ENCODE peak calls at places on chromosomes 11 and 22, in six cellular contexts. Q, W, P, N, R and D are unnamed samples.

GRCh38 chr22:45551310-45552016 is 48.8 kb downstream of the FBLN1 start:
- DNase-seq in R (no peak), W (no peak), N (peak), Q (no peak), P (no peak), D (peak)

GRCh38 chr11:129992161-129992944 is 10.3 kb downstream of the PRDM10 start:
- DNase-seq in Q (peak), N (peak), R (peak), P (peak), W (no peak), D (no peak)

GRCh38 chr11:43942651-43943356 is 367 bp downstream of the C11orf96 start:
- DNase-seq in N (no peak), W (no peak), Q (no peak), R (no peak), P (peak), D (no peak)

GRCh38 chr11:32056445-32056844 is 34.4 kb upstream of the RCN1 start:
- DNase-seq in P (no peak), R (no peak), N (no peak), Q (peak), W (no peak), D (no peak)

GRCh38 chr22:35310556-35311550 is 11.2 kb downstream of the TOM1 start:
- DNase-seq in P (no peak), Q (no peak), N (no peak), R (no peak), W (peak), D (no peak)

GRCh38 chr11:3015796-3016195 is 23.7 kb upstream of the NAP1L4 start:
- DNase-seq in N (no peak), R (no peak), Q (no peak), W (no peak), P (no peak), D (no peak)

GRCh38 chr11:111601979-111602864 is at the start of gene SIK2:
- DNase-seq in W (peak), P (peak), Q (peak), R (peak), N (peak), D (peak)

GRCh38 chr11:13889566-13890214 is 72.8 kb upstream of the SPON1 start:
- DNase-seq in P (no peak), N (no peak), W (no peak), R (no peak), Q (no peak), D (no peak)

GRCh38 chr11:79081441-79082124 is 359.2 kb downstream of the TENM4 start:
- DNase-seq in W (no peak), R (no peak), P (no peak), N (no peak), Q (no peak), D (peak)

GRCh38 chr11:114610984-114611944 is 15.7 kb upstream of the NXPE4 start:
- DNase-seq in P (no peak), Q (no peak), R (no peak), N (no peak), W (no peak), D (no peak)

GRCh38 chr11:2313051-2313951 is 11.5 kb downstream of the TSPAN32 start:
- DNase-seq in P (no peak), R (no peak), N (no peak), Q (no peak), W (no peak), D (no peak)

GRCh38 chr11:71432761-71433647 is 15.2 kb downstream of the DHCR7 start:
- DNase-seq in R (no peak), N (no peak), W (no peak), Q (no peak), P (no peak), D (peak)
- H3K27ac ChIP-seq in R (no peak), N (no peak), W (no peak), Q (no peak), P (no peak), D (peak)

GRCh38 chr11:119067371-119068222 is at the start of gene VPS11:
- DNase-seq in Q (peak), P (peak), N (peak), W (peak), R (peak), D (peak)
- H3K27ac ChIP-seq in Q (peak), P (peak), N (peak), W (peak), R (peak), D (peak)

DNA sequence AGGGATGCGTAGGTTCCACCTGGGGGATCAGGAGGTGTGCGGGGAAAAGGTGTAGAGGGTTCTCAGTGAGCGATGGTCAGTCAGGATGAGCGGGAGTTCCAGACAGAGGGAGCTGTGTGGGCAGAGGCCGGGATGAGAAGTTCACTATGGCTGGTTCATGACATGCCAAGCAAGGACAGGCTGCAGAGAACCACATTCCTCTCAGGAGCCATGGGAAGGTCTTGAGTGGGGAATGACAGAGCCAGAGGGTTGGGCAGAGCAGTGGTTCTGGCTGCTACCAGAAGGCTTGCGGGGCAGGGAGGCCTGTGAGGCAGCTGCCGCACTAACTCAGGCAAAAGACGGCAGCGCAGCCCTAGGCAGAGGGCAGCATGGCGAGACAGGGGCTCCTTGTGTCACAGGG is 66.1 kb downstream of the SCUBE1 start:
- DNase-seq in Q (no peak), N (no peak), W (no peak), P (no peak), R (no peak), D (no peak)
- H3K27ac ChIP-seq in Q (no peak), N (no peak), W (no peak), P (no peak), R (no peak), D (no peak)

GRCh38 chr22:44031111-44031963 is 7.2 kb downstream of the PARVB start:
- DNase-seq in N (no peak), P (no peak), R (no peak), W (no peak), Q (no peak), D (no peak)

GRCh38 chr22:44033287-44033686 is 9.2 kb downstream of the PARVB start:
- DNase-seq in W (no peak), R (no peak), Q (no peak), P (no peak), N (no peak), D (no peak)

GRCh38 chr22:44032126-44032730 is 8.1 kb downstream of the PARVB start:
- DNase-seq in P (no peak), R (no peak), W (no peak), N (no peak), Q (no peak), D (no peak)

GRCh38 chr22:44030702-44031082 is 6.6 kb downstream of the PARVB start:
- DNase-seq in R (no peak), P (no peak), N (no peak), Q (no peak), W (no peak), D (no peak)

DNA sequence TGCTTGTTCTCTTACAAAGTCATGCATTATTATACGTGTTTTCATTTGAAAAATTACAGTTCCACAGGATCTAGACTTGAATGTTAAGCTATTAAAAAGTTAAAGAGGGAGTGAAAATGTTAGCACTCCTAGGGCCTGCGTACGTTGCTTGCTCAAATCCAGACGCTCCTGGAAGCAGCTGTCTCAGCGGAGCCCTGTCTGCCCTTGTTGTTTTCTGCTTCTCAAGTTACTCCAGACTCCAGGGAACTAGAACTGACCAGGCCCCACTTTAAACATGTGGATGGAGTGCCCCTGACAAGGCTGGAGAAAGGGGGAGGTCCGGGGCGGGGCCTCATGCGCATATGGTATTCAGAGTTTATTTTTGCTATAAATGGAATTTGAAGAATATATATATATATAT is 9.6 kb downstream of the PARVB start:
- DNase-seq in P (no peak), Q (no peak), R (no peak), W (no peak), N (no peak), D (no peak)
- H3K27ac ChIP-seq in P (no peak), Q (no peak), R (no peak), W (peak), N (no peak), D (no peak)

GRCh38 chr22:50219800-50220602 is 19.2 kb downstream of the SELENOO start:
- DNase-seq in P (no peak), R (no peak), Q (no peak), N (no peak), W (no peak), D (no peak)
- H3K27ac ChIP-seq in P (no peak), R (peak), Q (no peak), N (peak), W (no peak), D (no peak)

DNA sequence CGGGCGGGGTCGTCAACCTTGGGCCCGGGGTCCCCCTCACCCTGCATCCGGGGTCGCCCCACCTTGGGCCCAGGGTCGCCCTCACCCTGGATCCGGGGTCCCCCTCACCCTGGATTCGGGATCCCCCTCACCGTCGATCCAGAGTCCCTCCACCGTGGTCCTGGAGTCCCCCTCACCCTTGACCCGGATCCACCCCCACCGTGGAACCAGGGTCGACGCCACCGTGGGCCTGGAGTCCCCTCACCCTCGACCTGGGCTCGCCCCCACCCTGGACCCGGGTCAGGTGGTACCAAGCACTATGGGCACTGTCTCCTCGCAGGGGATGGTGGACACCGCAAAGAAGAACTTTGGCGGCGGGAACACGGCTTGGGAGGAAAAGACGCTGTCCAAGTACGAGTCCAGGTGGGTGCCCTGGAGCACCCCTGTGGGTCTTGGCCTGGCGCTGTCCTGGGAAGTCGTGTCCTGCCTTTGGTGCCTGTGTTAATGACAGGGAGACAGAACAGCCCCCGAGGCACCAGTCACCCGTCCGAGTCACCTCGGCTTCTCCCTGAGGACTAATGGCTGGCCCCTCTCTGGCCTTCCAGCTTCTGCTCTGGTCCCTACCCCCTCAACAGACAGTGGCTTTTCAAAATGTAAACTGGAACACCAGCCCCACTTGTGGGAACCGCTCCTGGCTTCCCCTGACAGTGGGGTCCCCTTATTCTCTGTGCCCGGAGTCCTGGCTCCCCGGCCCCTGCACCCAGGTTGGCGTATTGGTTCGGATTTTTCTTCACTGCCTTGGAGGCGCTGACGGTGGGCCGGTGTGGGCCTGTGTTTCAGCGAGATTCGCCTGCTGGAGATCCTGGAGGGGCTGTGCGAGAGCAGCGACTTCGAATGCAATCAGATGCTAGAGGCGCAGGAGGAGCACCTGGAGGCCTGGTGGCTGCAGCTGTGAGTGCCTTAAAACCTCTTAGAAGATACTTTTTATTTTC is 762 bp downstream of the CRELD2 start:
- DNase-seq in Q (no peak), W (no peak), N (peak), R (no peak), P (no peak), D (no peak)
- H3K27ac ChIP-seq in Q (peak), W (peak), N (peak), R (peak), P (peak), D (no peak)

DNA sequence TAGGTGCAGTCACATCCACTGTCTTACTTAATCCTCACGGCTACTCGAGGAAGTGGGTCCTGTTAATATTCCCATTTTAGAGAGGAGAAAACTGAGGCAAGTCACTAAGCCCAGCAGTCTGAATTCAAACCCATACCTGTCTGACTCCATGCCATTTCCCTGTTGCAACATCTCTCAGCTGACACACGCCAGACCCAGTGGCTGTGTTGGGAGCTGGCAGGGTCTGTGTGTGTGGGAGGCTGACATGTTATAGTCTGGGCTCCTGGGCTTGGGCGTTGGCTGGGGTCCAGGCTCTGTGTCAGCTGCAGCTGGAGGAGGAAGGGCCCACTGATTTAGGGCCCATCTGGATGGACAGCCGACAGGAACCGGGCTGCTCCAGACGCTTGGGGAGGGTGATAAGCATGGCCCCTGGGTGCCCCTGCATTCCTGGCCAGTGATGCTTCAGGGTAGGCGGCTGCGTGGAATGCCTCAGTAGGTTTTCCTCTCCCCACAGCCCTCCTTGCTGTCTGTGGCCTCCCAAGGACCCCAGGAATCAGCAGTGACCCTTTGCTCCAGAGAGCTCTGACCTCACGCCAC is 562.5 kb downstream of the MN1 start:
- DNase-seq in R (no peak), P (peak), Q (peak), N (peak), W (peak), D (no peak)
- H3K27ac ChIP-seq in R (no peak), P (peak), Q (no peak), N (no peak), W (no peak), D (no peak)

GRCh38 chr11:20034941-20035340 is 125.3 kb downstream of the DBX1 start:
- DNase-seq in P (no peak), R (no peak), Q (no peak), N (no peak), W (no peak), D (no peak)
- H3K27ac ChIP-seq in P (peak), R (no peak), Q (no peak), N (no peak), W (no peak), D (no peak)